ENCODE peak calls at places on chromosomes 16 and 17, in five cellular contexts. One of them, this sample, is unnamed.

GRCh38 chr17:17058304-17058703 is 16.0 kb downstream of the MPRIP start:
- DNase-seq in GM12878: no peak
- DNase-seq in prostate gland: no peak
- DNase-seq in H9: peak; percentile 23
- DNase-seq in heart right ventricle: no peak
- DNase-seq in this sample: no peak

GRCh38 chr16:50183316-50183715 is 30.2 kb downstream of the TENT4B start:
- DNase-seq in GM12878: no peak
- DNase-seq in prostate gland: no peak
- DNase-seq in H9: no peak
- DNase-seq in heart right ventricle: no peak
- DNase-seq in this sample: peak; percentile 58

GRCh38 chr16:20344630-20345029 is 7.9 kb downstream of the UMOD start:
- DNase-seq in GM12878: no peak
- DNase-seq in prostate gland: no peak
- DNase-seq in H9: no peak
- DNase-seq in heart right ventricle: no peak
- DNase-seq in this sample: no peak

GRCh38 chr16:86534779-86535605 is 20.0 kb downstream of the MTHFSD start:
- DNase-seq in GM12878: no peak
- DNase-seq in prostate gland: no peak
- DNase-seq in H9: no peak
- DNase-seq in heart right ventricle: no peak
- DNase-seq in this sample: no peak

GRCh38 chr16:10561425-10561824 is 19.0 kb downstream of the EMP2 start:
- DNase-seq in GM12878: no peak
- DNase-seq in prostate gland: no peak
- DNase-seq in H9: no peak
- DNase-seq in heart right ventricle: no peak
- DNase-seq in this sample: no peak

GRCh38 chr16:49638696-49639629 is 216.9 kb downstream of the ZNF423 start:
- DNase-seq in GM12878: no peak
- DNase-seq in prostate gland: no peak
- DNase-seq in H9: no peak
- DNase-seq in heart right ventricle: peak; percentile 68
- DNase-seq in this sample: no peak

GRCh38 chr16:83125999-83126568 is 499.3 kb downstream of the CDH13 start:
- DNase-seq in GM12878: no peak
- DNase-seq in prostate gland: no peak
- DNase-seq in H9: no peak
- DNase-seq in heart right ventricle: no peak
- DNase-seq in this sample: no peak

GRCh38 chr17:20987511-20987910 is 55.3 kb downstream of the USP22 start:
- DNase-seq in GM12878: no peak
- DNase-seq in prostate gland: no peak
- DNase-seq in H9: no peak
- DNase-seq in heart right ventricle: no peak
- DNase-seq in this sample: no peak

GRCh38 chr17:46010597-46011186 is 11.6 kb downstream of the STH start:
- DNase-seq in GM12878: no peak
- DNase-seq in prostate gland: no peak
- DNase-seq in H9: peak; percentile 68
- DNase-seq in heart right ventricle: no peak
- DNase-seq in this sample: no peak

GRCh38 chr17:81241648-81242420 is 2.7 kb downstream of the NDUFAF8 start:
- DNase-seq in GM12878: no peak
- DNase-seq in prostate gland: peak; percentile 33
- DNase-seq in H9: peak; percentile 91
- DNase-seq in heart right ventricle: peak; percentile 60
- DNase-seq in this sample: no peak

GRCh38 chr16:1442697-1443096 is 1.7 kb downstream of the CCDC154 start:
- DNase-seq in GM12878: no peak
- DNase-seq in prostate gland: no peak
- DNase-seq in H9: no peak
- DNase-seq in heart right ventricle: no peak
- DNase-seq in this sample: no peak
- H3K4me1 ChIP-seq in GM12878: no peaks in the 10 kb centered on the region
- H3K4me1 ChIP-seq in prostate gland: no peaks in the 10 kb centered on the region
- H3K4me1 ChIP-seq in H9: no peaks in the 10 kb centered on the region
- H3K4me1 ChIP-seq in heart right ventricle: no peaks in the 10 kb centered on the region
- H3K4me1 ChIP-seq in this sample: no peaks in the 10 kb centered on the region

GRCh38 chr16:88349903-88350900 is 32.6 kb upstream of the ZNF469 start:
- DNase-seq in GM12878: no peak
- DNase-seq in prostate gland: no peak
- DNase-seq in H9: no peak
- DNase-seq in heart right ventricle: no peak
- DNase-seq in this sample: no peak

GRCh38 chr16:88349153-88349902 is 33.4 kb upstream of the ZNF469 start:
- DNase-seq in GM12878: no peak
- DNase-seq in prostate gland: no peak
- DNase-seq in H9: no peak
- DNase-seq in heart right ventricle: no peak
- DNase-seq in this sample: no peak

GRCh38 chr16:88347656-88348376 is 34.9 kb upstream of the ZNF469 start:
- DNase-seq in GM12878: no peak
- DNase-seq in prostate gland: no peak
- DNase-seq in H9: no peak
- DNase-seq in heart right ventricle: no peak
- DNase-seq in this sample: no peak

GRCh38 chr16:88346680-88347505 is 35.9 kb upstream of the ZNF469 start:
- DNase-seq in GM12878: no peak
- DNase-seq in prostate gland: no peak
- DNase-seq in H9: no peak
- DNase-seq in heart right ventricle: no peak
- DNase-seq in this sample: no peak

DNA sequence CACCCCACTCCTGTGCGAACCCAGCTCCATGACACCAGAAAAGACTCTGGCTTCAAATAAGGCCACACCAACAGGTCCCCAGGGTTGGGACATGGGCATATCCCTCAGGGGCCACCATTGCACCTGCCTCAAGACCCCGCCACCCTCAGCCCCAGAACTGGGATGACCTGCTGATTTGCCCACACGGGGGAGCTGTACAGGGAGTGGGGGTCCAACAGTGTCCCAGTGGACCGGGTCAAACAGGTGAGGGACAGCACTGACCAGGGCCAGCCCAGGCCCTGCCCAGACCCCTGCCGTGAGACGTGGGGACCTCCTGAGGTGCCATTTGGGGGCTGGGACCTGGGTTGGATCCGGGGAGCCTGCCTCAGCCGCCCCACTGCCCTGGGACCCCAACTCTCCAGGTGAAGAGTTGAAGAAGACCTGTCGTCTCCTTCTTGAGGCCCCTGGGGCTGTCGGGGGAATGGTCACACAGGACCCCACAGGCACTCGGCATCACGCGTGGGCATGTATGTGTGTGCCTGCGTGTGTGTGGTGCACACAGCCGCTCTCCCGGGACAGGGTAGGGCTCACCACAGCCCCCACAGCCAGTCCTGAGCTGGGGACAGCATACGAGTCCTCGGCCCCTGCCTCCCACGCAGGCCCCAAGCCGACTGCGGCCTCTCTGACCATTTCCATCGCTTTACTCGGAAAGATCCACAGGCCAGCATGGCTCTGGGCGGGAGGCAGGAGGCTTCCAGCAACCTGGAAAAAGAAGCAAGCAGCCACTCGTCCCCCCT is 34.2 kb upstream of the ZNF469 start:
- DNase-seq in GM12878: no peak
- DNase-seq in prostate gland: no peak
- DNase-seq in H9: no peak
- DNase-seq in heart right ventricle: no peak
- DNase-seq in this sample: no peak
- H3K4me1 ChIP-seq in GM12878: no peaks in the 10 kb centered on the region
- H3K4me1 ChIP-seq in prostate gland: no peaks in the 10 kb centered on the region
- H3K4me1 ChIP-seq in H9: no peaks in the 10 kb centered on the region
- H3K4me1 ChIP-seq in heart right ventricle: no peaks in the 10 kb centered on the region
- H3K4me1 ChIP-seq in this sample: peaks cover 8% of the 10 kb centered on the region

GRCh38 chr17:40338058-40338457 is 26.5 kb downstream of the GJD3 start:
- DNase-seq in GM12878: no peak
- DNase-seq in prostate gland: no peak
- DNase-seq in H9: no peak
- DNase-seq in heart right ventricle: no peak
- DNase-seq in this sample: no peak
- H3K4me1 ChIP-seq in GM12878: peaks cover 28% of the 10 kb centered on the region
- H3K4me1 ChIP-seq in prostate gland: peaks cover 8% of the 10 kb centered on the region
- H3K4me1 ChIP-seq in H9: peaks cover 2% of the 10 kb centered on the region
- H3K4me1 ChIP-seq in heart right ventricle: peaks cover 82% of the 10 kb centered on the region
- H3K4me1 ChIP-seq in this sample: peaks cover 33% of the 10 kb centered on the region

GRCh38 chr17:10060526-10060925 is 137.9 kb downstream of the GAS7 start:
- DNase-seq in GM12878: no peak
- DNase-seq in prostate gland: no peak
- DNase-seq in H9: no peak
- DNase-seq in heart right ventricle: no peak
- DNase-seq in this sample: no peak
- H3K4me1 ChIP-seq in GM12878: peaks cover 51% of the 10 kb centered on the region
- H3K4me1 ChIP-seq in prostate gland: peaks cover 5% of the 10 kb centered on the region
- H3K4me1 ChIP-seq in H9: peaks cover 3% of the 10 kb centered on the region
- H3K4me1 ChIP-seq in heart right ventricle: peaks cover 65% of the 10 kb centered on the region
- H3K4me1 ChIP-seq in this sample: no peaks in the 10 kb centered on the region

GRCh38 chr17:6456321-6456720 is 12.1 kb downstream of the PIMREG start:
- DNase-seq in GM12878: no peak
- DNase-seq in prostate gland: no peak
- DNase-seq in H9: no peak
- DNase-seq in heart right ventricle: no peak
- DNase-seq in this sample: no peak
- H3K4me1 ChIP-seq in GM12878: peaks cover 29% of the 10 kb centered on the region
- H3K4me1 ChIP-seq in prostate gland: no peaks in the 10 kb centered on the region
- H3K4me1 ChIP-seq in H9: peaks cover 15% of the 10 kb centered on the region
- H3K4me1 ChIP-seq in heart right ventricle: peaks cover 23% of the 10 kb centered on the region
- H3K4me1 ChIP-seq in this sample: peaks cover 12% of the 10 kb centered on the region

GRCh38 chr17:50934672-50935200 is 68.6 kb upstream of the TOB1 start:
- DNase-seq in GM12878: no peak
- DNase-seq in prostate gland: no peak
- DNase-seq in H9: no peak
- DNase-seq in heart right ventricle: no peak
- DNase-seq in this sample: no peak

GRCh38 chr17:50935201-50936124 is 69.3 kb upstream of the TOB1 start:
- DNase-seq in GM12878: no peak
- DNase-seq in prostate gland: no peak
- DNase-seq in H9: no peak
- DNase-seq in heart right ventricle: peak; percentile 68
- DNase-seq in this sample: peak; percentile 82

GRCh38 chr17:50932584-50932901 is 66.4 kb upstream of the TOB1 start:
- DNase-seq in GM12878: no peak
- DNase-seq in prostate gland: no peak
- DNase-seq in H9: no peak
- DNase-seq in heart right ventricle: no peak
- DNase-seq in this sample: peak; percentile 4

GRCh38 chr17:50931003-50931878 is 65.1 kb upstream of the TOB1 start:
- DNase-seq in GM12878: no peak
- DNase-seq in prostate gland: peak; percentile 61
- DNase-seq in H9: peak; percentile 91
- DNase-seq in heart right ventricle: peak; percentile 87
- DNase-seq in this sample: peak; percentile 71

DNA sequence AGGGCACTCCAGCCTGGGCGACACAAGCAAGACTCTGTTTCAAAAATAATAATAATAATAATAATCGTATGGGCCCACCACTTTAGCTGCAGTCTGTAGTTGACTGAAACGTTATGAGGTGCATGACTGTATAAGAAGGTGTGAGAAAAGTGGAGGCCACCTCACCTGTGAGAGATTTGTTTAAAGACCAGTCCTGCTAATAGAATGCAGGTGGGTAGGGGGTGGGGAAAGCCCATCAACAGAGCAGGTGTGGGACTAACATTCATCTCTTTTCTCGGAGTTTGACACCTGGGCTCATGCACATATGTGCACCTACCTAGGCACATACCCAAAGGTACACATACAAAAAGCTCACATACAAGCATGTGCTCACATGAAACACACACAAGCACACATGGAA is 68.0 kb upstream of the TOB1 start:
- DNase-seq in GM12878: no peak
- DNase-seq in prostate gland: no peak
- DNase-seq in H9: no peak
- DNase-seq in heart right ventricle: no peak
- DNase-seq in this sample: no peak
- H3K4me1 ChIP-seq in GM12878: peaks cover 3% of the 10 kb centered on the region
- H3K4me1 ChIP-seq in prostate gland: no peaks in the 10 kb centered on the region
- H3K4me1 ChIP-seq in H9: no peaks in the 10 kb centered on the region
- H3K4me1 ChIP-seq in heart right ventricle: peaks cover 44% of the 10 kb centered on the region
- H3K4me1 ChIP-seq in this sample: peaks cover 60% of the 10 kb centered on the region

GRCh38 chr17:64328036-64328874 is 62.4 kb downstream of the PECAM1 start:
- DNase-seq in GM12878: no peak
- DNase-seq in prostate gland: no peak
- DNase-seq in H9: no peak
- DNase-seq in heart right ventricle: no peak
- DNase-seq in this sample: no peak
- H3K4me1 ChIP-seq in GM12878: peaks cover 3% of the 10 kb centered on the region
- H3K4me1 ChIP-seq in prostate gland: no peaks in the 10 kb centered on the region
- H3K4me1 ChIP-seq in H9: no peaks in the 10 kb centered on the region
- H3K4me1 ChIP-seq in heart right ventricle: peaks cover 95% of the 10 kb centered on the region
- H3K4me1 ChIP-seq in this sample: peaks cover 92% of the 10 kb centered on the region

GRCh38 chr17:48587276-48588073 is 2.6 kb downstream of the HOXB3 start:
- DNase-seq in GM12878: no peak
- DNase-seq in prostate gland: no peak
- DNase-seq in H9: no peak
- DNase-seq in heart right ventricle: no peak
- DNase-seq in this sample: no peak

GRCh38 chr17:48579738-48580543 is 1.8 kb upstream of the HOXB4 start:
- DNase-seq in GM12878: no peak
- DNase-seq in prostate gland: no peak
- DNase-seq in H9: no peak
- DNase-seq in heart right ventricle: no peak
- DNase-seq in this sample: no peak

GRCh38 chr17:48582750-48583069 is 4.6 kb upstream of the HOXB4 start:
- DNase-seq in GM12878: no peak
- DNase-seq in prostate gland: no peak
- DNase-seq in H9: no peak
- DNase-seq in heart right ventricle: no peak
- DNase-seq in this sample: no peak

GRCh38 chr17:48586355-48586924 is 3.6 kb downstream of the HOXB3 start:
- DNase-seq in GM12878: no peak
- DNase-seq in prostate gland: no peak
- DNase-seq in H9: no peak
- DNase-seq in heart right ventricle: no peak
- DNase-seq in this sample: no peak

GRCh38 chr17:48583708-48584582 is 5.8 kb upstream of the HOXB4 start:
- DNase-seq in GM12878: no peak
- DNase-seq in prostate gland: no peak
- DNase-seq in H9: no peak
- DNase-seq in heart right ventricle: no peak
- DNase-seq in this sample: no peak
- H3K4me1 ChIP-seq in GM12878: peaks cover 10% of the 10 kb centered on the region
- H3K4me1 ChIP-seq in prostate gland: peaks cover 4% of the 10 kb centered on the region
- H3K4me1 ChIP-seq in H9: no peaks in the 10 kb centered on the region
- H3K4me1 ChIP-seq in heart right ventricle: peaks cover 49% of the 10 kb centered on the region
- H3K4me1 ChIP-seq in this sample: peaks cover 12% of the 10 kb centered on the region

This sample was measured in PC-9.